ENCODE peak calls at places on chromosomes 13 and 19, in eight cellular contexts. R is HCT116; C is ovary; J is AG10803; K is A549; M is CD8-positive, alpha-beta T cell; T is BJ; V is mesenchymal stem cell. O is an unnamed sample.

GRCh38 chr13:111005364-111005763 is 90.5 kb upstream of the ANKRD10 start:
- DNase-seq in T (no peak), M (no peak), C (no peak), R (peak; percentile 59), J (peak; percentile 56), K (peak; percentile 2), V (peak; percentile 3), O (peak; percentile 14)

GRCh38 chr19:41939861-41940442 is 11.7 kb upstream of the ERFL start:
- DNase-seq in J (no peak), C (no peak), K (peak; percentile 78), R (no peak), T (no peak), V (no peak), M (peak; percentile 60), O (no peak)

GRCh38 chr13:71242191-71242590 is 624.8 kb downstream of the DACH1 start:
- DNase-seq in V (no peak), T (no peak), C (no peak), J (no peak), R (no peak), M (no peak), K (no peak), O (no peak)

GRCh38 chr13:107778094-107778493 is 437.2 kb downstream of the LIG4 start:
- DNase-seq in V (no peak), C (no peak), R (no peak), M (no peak), J (no peak), T (no peak), K (no peak), O (no peak)

GRCh38 chr13:70864731-70865130 is 756.5 kb upstream of the KLHL1 start:
- DNase-seq in V (no peak), M (no peak), J (no peak), C (no peak), R (no peak), K (no peak), T (no peak), O (no peak)

GRCh38 chr19:934865-935422 is 9.1 kb downstream of the ARID3A start:
- DNase-seq in T (no peak), K (no peak), J (peak; percentile 76), V (no peak), R (no peak), C (peak; percentile 80), M (no peak), O (peak; percentile 93)

GRCh38 chr19:7368456-7368855 is 19.7 kb downstream of the ARHGEF18 start:
- DNase-seq in T (no peak), K (no peak), C (peak; percentile 58), R (no peak), M (no peak), J (no peak), V (peak; percentile 84), O (peak; percentile 41)

GRCh38 chr13:73216381-73216831 is 157.6 kb downstream of the KLF5 start:
- DNase-seq in R (no peak), M (no peak), K (no peak), J (peak; percentile 96), T (peak; percentile 98), C (no peak), V (no peak), O (no peak)

GRCh38 chr19:7391218-7391670 is 42.5 kb downstream of the ARHGEF18 start:
- DNase-seq in M (no peak), J (no peak), K (peak; percentile 75), R (peak; percentile 96), C (no peak), T (no peak), V (peak; percentile 89), O (peak; percentile 66)

GRCh38 chr19:47779524-47780214 is 1.2 kb downstream of the SELENOW start:
- DNase-seq in M (no peak), J (peak; percentile 28), K (no peak), C (peak; percentile 52), R (no peak), T (no peak), V (peak; percentile 37), O (no peak)

GRCh38 chr19:42068756-42069571 is 1.0 kb downstream of the GRIK5 start:
- DNase-seq in K (no peak), R (no peak), J (no peak), C (no peak), V (no peak), T (no peak), M (no peak), O (no peak)

GRCh38 chr19:51572908-51573307 is 1.8 kb downstream of the ZNF175 start:
- DNase-seq in T (peak; percentile 16), K (no peak), C (no peak), J (peak; percentile 55), M (no peak), R (no peak), V (peak; percentile 78), O (no peak)

GRCh38 chr19:14433454-14434156 is 499 bp downstream of the PKN1 start:
- DNase-seq in T (no peak), M (peak; percentile 71), R (no peak), K (no peak), J (no peak), C (no peak), V (no peak), O (no peak)

GRCh38 chr19:46069841-46070341 is 29.1 kb upstream of the IGFL4 start:
- DNase-seq in M (no peak), V (peak; percentile 68), R (no peak), T (peak; percentile 32), C (no peak), J (peak; percentile 65), K (no peak), O (peak; percentile 73)

GRCh38 chr19:2080336-2080988 is 15.7 kb downstream of the MOB3A start:
- DNase-seq in R (no peak), J (no peak), M (no peak), V (no peak), C (no peak), K (no peak), T (no peak), O (no peak)

GRCh38 chr19:13872695-13873389 is 4.1 kb upstream of the NANOS3 start:
- DNase-seq in V (no peak), J (no peak), R (no peak), C (no peak), M (peak; percentile 62), T (no peak), K (peak; percentile 71), O (no peak)

GRCh38 chr19:46133101-46133627 is 8.7 kb upstream of the IGFL3 start:
- DNase-seq in M (no peak), C (no peak), T (peak; percentile 29), R (peak; percentile 73), V (peak; percentile 87), J (peak; percentile 96), K (no peak), O (peak; percentile 68)

GRCh38 chr19:48510421-48511268 is 990 bp downstream of the LMTK3 start:
- DNase-seq in R (no peak), M (peak; percentile 78), K (no peak), J (no peak), T (no peak), V (peak; percentile 65), C (peak; percentile 71), O (peak; percentile 58)

GRCh38 chr13:99031725-99032298 is 53.9 kb upstream of the DOCK9 start:
- DNase-seq in K (no peak), V (no peak), J (no peak), T (no peak), C (no peak), M (no peak), R (no peak), O (no peak)

GRCh38 chr19:6220385-6221191 is 59.2 kb downstream of the MLLT1 start:
- DNase-seq in R (no peak), K (no peak), V (no peak), M (no peak), C (peak; percentile 89), T (no peak), J (peak; percentile 84), O (no peak)
- H3K4me3 ChIP-seq in R (no peak overlapping the region), K (no peak overlapping the region), V (peak overlapping the region; percentile 61), M (no peak overlapping the region), C (no peak overlapping the region), T (no peak overlapping the region), J (no peak overlapping the region), O (no peak overlapping the region)

GRCh38 chr19:18708452-18709231 is 25.2 kb downstream of the CRTC1 start:
- DNase-seq in K (no peak), J (no peak), R (no peak), V (no peak), M (no peak), C (no peak), T (no peak), O (no peak)

GRCh38 chr19:18710986-18711751 is 27.7 kb downstream of the CRTC1 start:
- DNase-seq in C (peak; percentile 87), J (peak; percentile 4), K (no peak), T (no peak), R (no peak), M (no peak), V (no peak), O (no peak)

GRCh38 chr19:18709546-18709945 is 26.1 kb downstream of the CRTC1 start:
- DNase-seq in J (no peak), M (no peak), C (no peak), V (no peak), R (no peak), T (no peak), K (no peak), O (no peak)

GRCh38 chr19:18711893-18712292 is 28.4 kb downstream of the CRTC1 start:
- DNase-seq in V (no peak), R (no peak), K (no peak), M (no peak), C (no peak), T (no peak), J (no peak), O (no peak)

GRCh38 chr19:18710186-18710585 is 26.7 kb downstream of the CRTC1 start:
- DNase-seq in T (no peak), M (no peak), J (no peak), R (no peak), K (no peak), C (no peak), V (no peak), O (no peak)
- H3K4me3 ChIP-seq in T (no peak overlapping the region), M (no peak overlapping the region), J (no peak overlapping the region), R (no peak overlapping the region), K (no peak overlapping the region), C (no peak overlapping the region), V (no peak overlapping the region), O (no peak overlapping the region)

DNA sequence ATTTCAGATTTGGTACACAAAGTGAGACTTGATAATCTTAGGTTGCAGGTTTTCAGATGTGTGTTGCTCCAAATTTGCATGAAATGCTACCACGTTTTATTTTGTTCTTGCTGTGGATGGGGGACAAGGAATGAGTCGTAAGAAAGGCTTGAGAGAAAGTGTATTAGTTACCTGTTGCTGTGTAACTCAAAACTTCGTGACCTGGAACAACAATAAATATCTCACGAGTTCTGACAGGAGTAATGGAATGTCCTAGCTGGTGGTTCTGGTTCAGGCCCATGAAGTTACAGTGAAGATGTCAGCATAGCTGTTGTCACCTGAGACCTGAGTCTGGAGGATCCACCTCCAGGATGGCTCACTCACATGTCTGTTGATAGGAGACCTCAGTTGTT is 1.2 kb downstream of the ZNF8 start:
- DNase-seq in J (no peak), M (no peak), V (no peak), T (no peak), K (no peak), R (no peak), C (no peak), O (no peak)
- H3K4me3 ChIP-seq in J (peak overlapping the region; percentile 92), M (peak overlapping the region; percentile 67), V (peak overlapping the region; percentile 97), T (peak overlapping the region; percentile 84), K (peak overlapping the region; percentile 85), R (peak overlapping the region; percentile 83), C (peak overlapping the region; percentile 76), O (no peak overlapping the region)

DNA sequence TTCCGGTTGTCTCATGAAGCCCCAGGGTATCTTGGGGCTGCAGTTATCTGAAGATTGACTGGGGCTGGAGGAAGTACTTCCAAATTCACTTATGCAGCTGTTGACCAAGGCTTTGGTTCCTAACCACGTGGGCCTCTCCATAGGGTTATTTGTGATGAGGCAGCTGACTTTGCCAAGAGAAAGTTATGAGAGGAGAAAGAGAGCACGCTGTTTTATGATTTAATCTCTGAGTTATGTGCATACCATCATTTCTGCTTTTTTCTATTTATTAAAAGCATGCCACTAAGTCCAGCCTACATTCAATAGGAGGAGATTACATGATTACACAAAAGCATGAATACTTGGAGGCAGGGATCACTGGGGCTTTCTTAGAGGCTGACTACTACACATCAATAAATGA is 215.5 kb downstream of the NHLRC3 start:
- DNase-seq in M (no peak), J (peak; percentile 3), V (no peak), C (no peak), K (no peak), R (no peak), T (peak; percentile 6), O (peak; percentile 53)
- H3K4me3 ChIP-seq in M (no peak overlapping the region), J (no peak overlapping the region), V (no peak overlapping the region), C (no peak overlapping the region), K (no peak overlapping the region), R (no peak overlapping the region), T (no peak overlapping the region), O (no peak overlapping the region)

O was measured in MG63.